ENCODE peak calls at places on chromosome 13, in five cellular contexts. C, W, P, T and U are unnamed samples.
A peak's percentile ranks its signal among the peaks of the same experiment; 100 is the strongest.

GRCh38 chr13:105920375-105920774 is 615.1 kb downstream of the EFNB2 start:
- DNase-seq in P (no peak), W (no peak), T (no peak), C (no peak), U (no peak)

GRCh38 chr13:69324109-69324886 is 783.3 kb upstream of the ATXN8OS start:
- DNase-seq in W (no peak), T (no peak), P (no peak), C (no peak), U (no peak)

GRCh38 chr13:21106089-21106488 is 44.7 kb upstream of the LATS2 start:
- DNase-seq in T (no peak), W (no peak), P (no peak), C (no peak), U (no peak)

GRCh38 chr13:49238621-49239020 is 9.1 kb upstream of the CDADC1 start:
- DNase-seq in P (no peak), C (no peak), T (no peak), W (no peak), U (no peak)

GRCh38 chr13:112870737-112871287 is 98.2 kb upstream of the MCF2L start:
- DNase-seq in W (peak; percentile 55), T (no peak), P (no peak), C (no peak), U (no peak)

GRCh38 chr13:38952827-38953226 is 37.8 kb downstream of the STOML3 start:
- DNase-seq in P (no peak), W (no peak), T (no peak), C (no peak), U (no peak)

GRCh38 chr13:67134322-67135129 is 95.6 kb downstream of the PCDH9 start:
- DNase-seq in P (no peak), W (no peak), T (no peak), C (no peak), U (no peak)

GRCh38 chr13:98216135-98216565 is 39.1 kb upstream of the RNF113B start:
- DNase-seq in T (no peak), C (no peak), P (peak; percentile 69), W (no peak), U (no peak)

GRCh38 chr13:112990783-112991182 is 21.8 kb downstream of the MCF2L start:
- DNase-seq in T (no peak), W (peak; percentile 78), P (no peak), C (peak; percentile 81), U (no peak)

GRCh38 chr13:21526707-21527454 is 67.8 kb upstream of the ZDHHC20 start:
- DNase-seq in W (no peak), C (no peak), P (no peak), T (no peak), U (no peak)

GRCh38 chr13:31920301-31920818 is 111.2 kb upstream of the FRY start:
- DNase-seq in P (no peak), W (no peak), C (no peak), T (no peak), U (no peak)

GRCh38 chr13:113897161-113897560 is 33.3 kb upstream of the GAS6 start:
- DNase-seq in T (no peak), C (no peak), W (no peak), P (no peak), U (no peak)

GRCh38 chr13:75347925-75348324 is 134.0 kb downstream of the TBC1D4 start:
- DNase-seq in W (no peak), C (no peak), P (no peak), T (no peak), U (no peak)

GRCh38 chr13:49625392-49626137 is 2.7 kb upstream of the ARL11 start:
- DNase-seq in T (no peak), P (peak; percentile 66), W (peak; percentile 80), C (no peak), U (no peak)

GRCh38 chr13:75393839-75394238 is 88.1 kb downstream of the TBC1D4 start:
- DNase-seq in W (no peak), T (no peak), C (no peak), P (no peak), U (no peak)

GRCh38 chr13:84481958-84482357 is 599.7 kb upstream of the SLITRK1 start:
- DNase-seq in P (no peak), C (no peak), T (no peak), W (no peak), U (no peak)

GRCh38 chr13:80082396-80083096 is 258.4 kb downstream of the SPRY2 start:
- DNase-seq in P (no peak), T (no peak), C (no peak), W (no peak), U (no peak)

GRCh38 chr13:91647361-91647970 is 249.0 kb downstream of the GPC5 start:
- DNase-seq in P (no peak), W (no peak), C (no peak), T (no peak), U (no peak)

GRCh38 chr13:48158915-48159314 is 64.0 kb upstream of the MED4 start:
- DNase-seq in C (peak; percentile 44), W (no peak), T (no peak), P (peak; percentile 42), U (no peak)

GRCh38 chr13:40792284-40793051 is 3.1 kb downstream of the SLC25A15 start:
- DNase-seq in W (no peak), P (no peak), C (no peak), T (no peak), U (no peak)

GRCh38 chr13:100098445-100099116 is 9.7 kb downstream of the PCCA start:
- DNase-seq in C (no peak), P (no peak), T (no peak), W (no peak), U (no peak)

GRCh38 chr13:94548382-94549240 is 47.3 kb downstream of the TGDS start:
- DNase-seq in W (peak; percentile 84), P (peak; percentile 63), T (peak; percentile 39), C (peak; percentile 36), U (peak; percentile 78)

GRCh38 chr13:19910336-19911072 is 47.1 kb upstream of the ZMYM5 start:
- DNase-seq in P (no peak), C (no peak), W (no peak), T (no peak), U (no peak)

GRCh38 chr13:100154835-100155463 is 66.1 kb downstream of the PCCA start:
- DNase-seq in T (no peak), W (no peak), P (no peak), C (no peak), U (no peak)

GRCh38 chr13:43785681-43786471 is 896 bp downstream of the ENOX1 start:
- DNase-seq in T (peak; percentile 76), P (peak; percentile 21), W (peak; percentile 83), C (peak; percentile 85), U (peak; percentile 85)

GRCh38 chr13:96119921-96120320 is 30.0 kb downstream of the HS6ST3 start:
- DNase-seq in T (no peak), W (no peak), P (no peak), C (no peak), U (no peak)

GRCh38 chr13:36101157-36101556 is 30.0 kb downstream of the DCLK1 start:
- DNase-seq in C (no peak), W (no peak), P (no peak), T (no peak), U (no peak)

GRCh38 chr13:67023088-67023893 is 206.8 kb downstream of the PCDH9 start:
- DNase-seq in P (peak; percentile 55), C (no peak), W (no peak), T (no peak), U (no peak)

GRCh38 chr13:85536706-85537105 is 262.5 kb downstream of the SLITRK6 start:
- DNase-seq in T (no peak), C (no peak), W (no peak), P (no peak), U (no peak)

DNA sequence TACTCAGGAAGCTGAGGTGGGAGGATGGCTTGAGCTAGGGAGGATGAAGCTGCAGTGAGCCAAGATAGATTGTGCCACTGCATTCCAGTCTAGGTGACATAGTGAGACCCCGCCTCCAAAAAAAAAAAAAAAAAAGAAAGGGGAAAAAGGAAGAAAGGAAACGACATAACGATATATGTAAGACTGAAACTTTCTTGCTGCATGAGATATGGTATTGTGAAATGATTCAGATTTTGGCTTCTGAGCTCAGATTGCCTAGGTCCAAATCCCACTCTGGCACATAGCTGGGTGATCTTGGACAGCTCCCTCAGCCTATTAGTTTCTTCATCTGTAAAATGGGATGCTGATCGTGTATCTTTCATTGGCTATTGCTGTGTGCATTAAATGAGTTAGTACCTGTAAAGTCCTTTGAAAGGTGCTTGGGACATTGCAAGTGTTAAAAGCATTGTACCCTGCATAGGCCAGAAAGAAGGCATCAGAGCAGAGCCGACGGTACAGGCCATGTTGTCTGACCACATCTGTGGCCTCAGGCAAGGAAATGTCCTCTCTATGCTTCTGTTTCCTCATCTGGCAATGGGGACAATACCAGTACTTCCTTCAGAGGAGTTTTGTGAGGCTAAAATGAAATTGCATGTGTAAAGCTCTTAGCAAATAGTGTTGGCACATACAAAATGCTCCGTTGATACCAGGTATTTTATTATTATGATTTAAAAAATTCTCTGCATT is 32.6 kb upstream of the SLC46A3 start:
- DNase-seq in C (no peak), T (no peak), P (no peak), W (no peak), U (no peak)
- H3K27ac ChIP-seq in C (no peak overlapping the region), T (no peak overlapping the region), P (no peak overlapping the region), W (no peak overlapping the region), U (no peak overlapping the region)

DNA sequence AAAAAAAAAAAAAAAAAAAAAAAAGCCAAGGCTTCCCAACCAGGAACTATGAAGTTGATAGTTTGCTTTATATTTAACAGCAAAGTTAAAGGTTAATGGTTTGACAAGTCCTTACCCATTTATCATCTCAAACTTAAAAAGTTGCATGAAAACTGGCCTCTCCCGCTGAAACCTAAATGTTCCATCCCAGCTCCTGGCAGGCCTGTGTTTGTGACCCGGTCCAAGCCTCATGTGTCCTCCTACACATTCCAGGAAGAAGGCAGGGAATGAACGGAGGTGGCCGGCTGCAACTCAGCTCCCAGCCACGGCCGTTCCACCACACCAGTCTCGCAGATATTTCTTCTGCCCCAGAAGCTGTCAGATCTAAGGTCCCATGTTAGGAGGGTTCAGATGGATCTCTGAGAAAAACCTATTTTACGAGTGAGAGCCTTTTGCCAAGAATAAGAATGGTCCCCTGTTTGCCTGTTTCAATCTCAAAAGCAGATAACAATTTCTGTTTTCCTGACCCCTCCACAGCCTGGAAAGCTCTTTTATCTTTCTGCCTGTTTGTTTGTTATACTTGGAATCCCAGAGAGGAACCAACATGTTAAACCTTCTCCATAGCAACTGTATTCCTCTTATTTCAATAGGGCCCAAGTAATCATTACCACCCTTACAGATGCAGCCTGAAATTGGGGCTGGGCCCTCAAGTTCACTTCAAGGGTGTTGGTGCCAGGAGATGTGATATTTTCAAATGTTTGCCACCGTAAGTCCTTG is 56.5 kb downstream of the KCTD12 start:
- DNase-seq in T (no peak), W (no peak), P (no peak), C (no peak), U (no peak)
- H3K27ac ChIP-seq in T (no peak overlapping the region), W (no peak overlapping the region), P (peak overlapping the region; percentile 33), C (no peak overlapping the region), U (no peak overlapping the region)

GRCh38 chr13:109152311-109152820 is 523.0 kb downstream of the MYO16 start:
- DNase-seq in W (no peak), T (no peak), P (no peak), C (no peak), U (no peak)

GRCh38 chr13:109152941-109153340 is 523.5 kb downstream of the MYO16 start:
- DNase-seq in W (no peak), T (no peak), P (no peak), C (no peak), U (no peak)

GRCh38 chr13:109151696-109152095 is 522.3 kb downstream of the MYO16 start:
- DNase-seq in W (no peak), C (no peak), P (no peak), T (no peak), U (no peak)

GRCh38 chr13:109150691-109151090 is 521.3 kb downstream of the MYO16 start:
- DNase-seq in W (no peak), T (no peak), P (no peak), C (no peak), U (no peak)

GRCh38 chr13:109151255-109151654 is 521.8 kb downstream of the MYO16 start:
- DNase-seq in W (no peak), P (no peak), T (no peak), C (no peak), U (no peak)
- H3K27ac ChIP-seq in W (no peak overlapping the region), P (no peak overlapping the region), T (no peak overlapping the region), C (no peak overlapping the region), U (no peak overlapping the region)

GRCh38 chr13:108257238-108257637 is 12.3 kb upstream of the TNFSF13B start:
- DNase-seq in C (no peak), W (no peak), T (no peak), P (no peak), U (no peak)
- H3K27ac ChIP-seq in C (no peak overlapping the region), W (no peak overlapping the region), T (no peak overlapping the region), P (no peak overlapping the region), U (no peak overlapping the region)